ENCODE peak calls at places on chromosome 2, in seven cellular contexts. T, R, Q, E, P, H and U are unnamed samples.

GRCh38 chr2:197109326-197109725 is 182.8 kb upstream of the PGAP1 start:
- DNase-seq in T (no peak), R (no peak), Q (no peak), E (no peak), P (no peak), H (no peak), U (no peak)

GRCh38 chr2:237614151-237614720 is 13.2 kb upstream of the LRRFIP1 start:
- DNase-seq in T (no peak), R (no peak), Q (no peak), E (no peak), P (no peak), H (no peak), U (no peak)

GRCh38 chr2:25854613-25855012 is 23.7 kb downstream of the ASXL2 start:
- DNase-seq in T (no peak), R (no peak), Q (no peak), E (no peak), P (no peak), H (no peak), U (no peak)

GRCh38 chr2:65325066-65325465 is 97.4 kb downstream of the ACTR2 start:
- DNase-seq in T (no peak), R (no peak), Q (no peak), E (no peak), P (no peak), H (no peak), U (no peak)

GRCh38 chr2:54665436-54665856 is 58.0 kb upstream of the EML6 start:
- DNase-seq in T (no peak), R (no peak), Q (no peak), E (no peak), P (no peak), H (no peak), U (no peak)

GRCh38 chr2:172962824-172963223 is 112.8 kb upstream of the MAP3K20 start:
- DNase-seq in T (no peak), R (no peak), Q (no peak), E (no peak), P (no peak), H (no peak), U (no peak)

GRCh38 chr2:157971702-157972101 is 95.6 kb upstream of the ACVR1 start:
- DNase-seq in T (no peak), R (no peak), Q (no peak), E (no peak), P (no peak), H (no peak), U (no peak)

GRCh38 chr2:239814917-239815637 is 210.1 kb downstream of the NDUFA10 start:
- DNase-seq in T (no peak), R (no peak), Q (no peak), E (no peak), P (peak; percentile 23), H (no peak), U (no peak)

GRCh38 chr2:182360663-182361260 is 66.1 kb downstream of the PDE1A start:
- DNase-seq in T (no peak), R (no peak), Q (no peak), E (no peak), P (no peak), H (no peak), U (no peak)

GRCh38 chr2:110820128-110820527 is 87.8 kb downstream of the ACOXL start:
- DNase-seq in T (no peak), R (no peak), Q (no peak), E (no peak), P (no peak), H (no peak), U (no peak)

GRCh38 chr2:134397146-134397896 is 143.4 kb downstream of the MGAT5 start:
- DNase-seq in T (no peak), R (no peak), Q (no peak), E (no peak), P (no peak), H (no peak), U (no peak)

GRCh38 chr2:134401081-134401497 is 147.2 kb downstream of the MGAT5 start:
- DNase-seq in T (no peak), R (no peak), Q (no peak), E (no peak), P (no peak), H (no peak), U (peak; percentile 69)

GRCh38 chr2:134398300-134398699 is 144.4 kb downstream of the MGAT5 start:
- DNase-seq in T (no peak), R (no peak), Q (no peak), E (no peak), P (no peak), H (no peak), U (no peak)

GRCh38 chr2:134396493-134396892 is 142.6 kb downstream of the MGAT5 start:
- DNase-seq in T (no peak), R (no peak), Q (no peak), E (no peak), P (no peak), H (no peak), U (no peak)

DNA sequence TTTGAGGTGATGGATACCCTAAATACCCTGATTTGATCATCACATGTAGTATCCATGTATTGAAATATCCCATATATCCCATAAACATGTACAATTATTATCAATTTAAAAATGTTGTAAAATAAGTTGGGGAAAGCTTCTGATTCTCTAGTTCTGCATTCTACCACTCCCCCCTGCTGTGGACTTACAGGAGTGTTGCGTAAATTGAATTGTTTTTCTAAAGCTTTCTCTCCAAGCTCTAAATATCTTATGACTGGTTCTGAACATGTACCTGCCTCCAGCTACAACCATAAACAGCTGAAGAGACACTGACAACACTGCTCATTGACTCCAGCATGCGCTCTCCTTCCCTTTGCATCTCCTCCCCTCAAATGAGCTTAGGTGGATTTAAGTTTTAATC is 145.2 kb downstream of the MGAT5 start:
- DNase-seq in T (no peak), R (no peak), Q (no peak), E (no peak), P (no peak), H (no peak), U (no peak)
- TF ChIP-seq CTCF in T (no peak), R (no peak), Q (no peak), E (no peak), P (no peak), H (no peak), U (no peak)

GRCh38 chr2:69156624-69157023 is 143.6 kb downstream of the ANTXR1 start:
- DNase-seq in T (no peak), R (no peak), Q (no peak), E (no peak), P (no peak), H (no peak), U (no peak)

GRCh38 chr2:69157441-69157840 is 144.5 kb downstream of the ANTXR1 start:
- DNase-seq in T (no peak), R (no peak), Q (no peak), E (no peak), P (no peak), H (no peak), U (no peak)

GRCh38 chr2:69162121-69162520 is 149.1 kb downstream of the ANTXR1 start:
- DNase-seq in T (no peak), R (no peak), Q (no peak), E (no peak), P (no peak), H (no peak), U (no peak)

GRCh38 chr2:69163109-69163508 is 150.1 kb downstream of the ANTXR1 start:
- DNase-seq in T (peak; percentile 72), R (no peak), Q (no peak), E (peak; percentile 83), P (no peak), H (peak; percentile 84), U (no peak)

GRCh38 chr2:69159988-69160387 is 147.0 kb downstream of the ANTXR1 start:
- DNase-seq in T (no peak), R (no peak), Q (no peak), E (no peak), P (no peak), H (no peak), U (no peak)
- TF ChIP-seq CTCF in T (no peak), R (no peak), Q (no peak), E (no peak), P (no peak), H (no peak), U (no peak)

DNA sequence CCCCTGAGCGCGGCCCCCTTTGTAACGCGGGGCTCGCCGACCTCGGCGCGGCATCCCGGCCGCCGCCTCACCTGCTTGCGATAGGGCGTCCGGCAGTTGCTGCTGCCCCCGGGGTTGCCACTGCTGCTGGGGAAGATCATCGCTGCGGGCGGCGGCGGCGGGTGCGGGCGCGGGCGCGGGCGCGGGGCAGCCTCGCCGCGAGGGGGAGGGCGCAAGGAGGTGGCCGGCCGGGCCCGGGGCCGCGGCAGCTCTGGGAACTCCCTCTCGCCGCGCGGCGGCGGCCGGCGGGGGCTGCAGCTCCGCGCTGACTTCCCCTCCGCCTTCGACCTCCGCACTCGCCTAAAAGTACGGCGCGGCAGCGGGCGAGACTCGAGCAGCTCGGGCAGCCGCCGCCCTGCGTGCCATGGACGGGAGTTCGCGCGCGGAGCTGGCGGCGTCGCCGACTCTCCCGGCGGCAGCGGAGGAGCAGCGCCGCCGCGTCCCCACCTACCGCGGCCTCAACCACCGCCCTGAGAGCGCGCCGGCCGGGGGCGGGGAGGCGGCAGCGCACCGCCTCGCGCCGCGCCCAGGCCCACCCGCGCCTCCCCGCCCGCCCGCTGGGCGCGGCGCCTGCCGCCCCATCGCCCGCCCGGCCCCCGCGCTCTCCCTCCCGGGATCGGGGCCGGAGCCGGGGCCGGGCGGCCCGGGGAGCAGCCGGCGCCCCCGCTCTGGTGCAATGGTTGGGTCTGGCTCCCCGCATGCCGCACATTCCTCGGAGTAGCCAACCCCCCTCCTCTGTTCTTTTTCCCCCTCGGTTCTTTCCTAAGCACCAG is 86.0 kb downstream of the RBMS1 start:
- DNase-seq in T (peak; percentile 42), R (no peak), Q (no peak), E (no peak), P (peak; percentile 72), H (no peak), U (peak; percentile 83)
- TF ChIP-seq CTCF in T (no peak), R (peak; percentile 6), Q (no peak), E (no peak), P (peak; percentile 40), H (no peak), U (peak; percentile 22)

DNA sequence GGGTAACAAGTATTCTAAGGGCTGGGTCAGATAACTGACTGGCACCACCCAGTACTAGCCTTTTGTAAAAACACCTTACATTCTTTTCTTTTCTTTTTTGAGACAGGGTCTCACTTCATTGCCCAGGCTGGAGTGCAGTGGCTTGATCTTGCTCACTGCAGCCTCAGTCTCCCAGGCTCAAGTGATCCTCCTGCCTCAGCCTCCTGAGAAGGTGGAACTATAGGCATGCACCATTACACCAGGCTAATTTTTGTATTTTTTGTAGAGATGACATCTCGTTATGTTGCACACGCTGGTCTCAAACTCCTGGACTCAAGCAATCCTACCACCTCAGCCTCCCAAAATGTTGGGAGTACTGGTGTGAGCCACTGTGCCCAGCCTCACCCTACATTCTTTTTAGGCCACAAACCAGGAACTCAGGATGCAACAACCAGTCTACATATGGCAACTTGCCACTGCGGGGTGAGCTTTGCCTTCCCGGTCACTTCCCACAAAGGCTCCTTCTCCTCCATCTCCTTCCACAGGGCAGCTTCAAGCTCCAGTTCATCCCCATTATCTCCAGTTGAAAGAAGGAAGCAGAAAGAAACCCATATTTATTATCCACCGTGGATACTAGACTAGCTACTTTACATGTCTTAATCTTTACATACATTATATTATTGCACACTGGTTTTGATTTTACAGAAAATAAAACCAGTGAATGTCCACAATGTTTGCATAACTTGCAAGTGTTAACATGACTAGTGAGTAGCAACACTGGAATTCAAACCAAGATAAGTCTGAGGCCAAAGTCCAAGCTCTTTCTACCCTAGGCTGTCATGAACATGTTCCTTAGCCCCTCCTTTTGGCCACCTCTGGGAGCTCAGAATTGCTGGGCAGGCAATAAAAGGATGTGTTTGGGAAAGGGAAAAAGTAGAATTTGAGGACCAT is 23.7 kb upstream of the AP1S3 start:
- DNase-seq in T (no peak), R (no peak), Q (no peak), E (peak; percentile 38), P (no peak), H (peak; percentile 42), U (no peak)
- TF ChIP-seq CTCF in T (no peak), R (no peak), Q (no peak), E (no peak), P (no peak), H (no peak), U (no peak)

GRCh38 chr2:153478289-153479261 is at the start of gene RPRM:
- DNase-seq in T (peak; percentile 65), R (peak; percentile 55), Q (no peak), E (peak; percentile 2), P (peak; percentile 89), H (no peak), U (peak; percentile 81)
- TF ChIP-seq CTCF in T (peak; percentile 70), R (peak; percentile 88), Q (peak; percentile 81), E (peak; percentile 69), P (peak; percentile 73), H (peak; percentile 73), U (peak; percentile 82)